ENCODE peak calls at places on chromosome 18, in seven cellular contexts. One of them, this sample, is unnamed.

GRCh38 chr18:28041366-28041765 is 135.6 kb downstream of the CDH2 start:
- DNase-seq in psoas muscle: no peak
- DNase-seq in fibroblast of the aortic adventitia: peak; percentile 66
- DNase-seq in CD8-positive, alpha-beta T cell: no peak
- DNase-seq in spleen: no peak
- DNase-seq in GM12865: no peak
- DNase-seq in fibroblast of pulmonary artery: peak; percentile 86
- DNase-seq in this sample: no peak

GRCh38 chr18:9417081-9417841 is 58.1 kb upstream of the RALBP1 start:
- DNase-seq in fibroblast of pulmonary artery: peak; percentile 67
- DNase-seq in psoas muscle: peak; percentile 65
- DNase-seq in spleen: no peak
- DNase-seq in CD8-positive, alpha-beta T cell: no peak
- DNase-seq in fibroblast of the aortic adventitia: peak; percentile 77
- DNase-seq in GM12865: no peak
- DNase-seq in this sample: no peak

GRCh38 chr18:79385749-79386341 is 9.9 kb upstream of the NFATC1 start:
- DNase-seq in fibroblast of pulmonary artery: no peak
- DNase-seq in psoas muscle: peak; percentile 49
- DNase-seq in GM12865: no peak
- DNase-seq in fibroblast of the aortic adventitia: no peak
- DNase-seq in CD8-positive, alpha-beta T cell: no peak
- DNase-seq in spleen: peak; percentile 63
- DNase-seq in this sample: peak; percentile 36

GRCh38 chr18:55907352-55908045 is 319.5 kb upstream of the TCF4 start:
- DNase-seq in fibroblast of the aortic adventitia: peak; percentile 48
- DNase-seq in GM12865: no peak
- DNase-seq in CD8-positive, alpha-beta T cell: no peak
- DNase-seq in spleen: no peak
- DNase-seq in fibroblast of pulmonary artery: peak; percentile 13
- DNase-seq in psoas muscle: no peak
- DNase-seq in this sample: no peak

GRCh38 chr18:45920367-45920766 is 46.8 kb downstream of the EPG5 start:
- DNase-seq in fibroblast of the aortic adventitia: peak; percentile 84
- DNase-seq in CD8-positive, alpha-beta T cell: no peak
- DNase-seq in psoas muscle: peak; percentile 93
- DNase-seq in GM12865: peak; percentile 9
- DNase-seq in spleen: peak; percentile 83
- DNase-seq in fibroblast of pulmonary artery: peak; percentile 86
- DNase-seq in this sample: peak; percentile 71

GRCh38 chr18:49072524-49072934 is 121.8 kb upstream of the SMAD7 start:
- DNase-seq in GM12865: no peak
- DNase-seq in spleen: no peak
- DNase-seq in CD8-positive, alpha-beta T cell: no peak
- DNase-seq in psoas muscle: no peak
- DNase-seq in fibroblast of the aortic adventitia: peak; percentile 87
- DNase-seq in fibroblast of pulmonary artery: peak; percentile 62
- DNase-seq in this sample: no peak

GRCh38 chr18:26312196-26312595 is 86.0 kb downstream of the TAF4B start:
- DNase-seq in CD8-positive, alpha-beta T cell: no peak
- DNase-seq in fibroblast of the aortic adventitia: no peak
- DNase-seq in psoas muscle: no peak
- DNase-seq in fibroblast of pulmonary artery: no peak
- DNase-seq in GM12865: no peak
- DNase-seq in spleen: no peak
- DNase-seq in this sample: no peak

GRCh38 chr18:13287372-13287771 is 68.8 kb downstream of the LDLRAD4 start:
- DNase-seq in GM12865: no peak
- DNase-seq in fibroblast of the aortic adventitia: no peak
- DNase-seq in spleen: no peak
- DNase-seq in fibroblast of pulmonary artery: no peak
- DNase-seq in psoas muscle: no peak
- DNase-seq in CD8-positive, alpha-beta T cell: no peak
- DNase-seq in this sample: no peak

GRCh38 chr18:54973046-54973445 is 13.8 kb upstream of the CCDC68 start:
- DNase-seq in GM12865: no peak
- DNase-seq in fibroblast of the aortic adventitia: no peak
- DNase-seq in fibroblast of pulmonary artery: no peak
- DNase-seq in psoas muscle: no peak
- DNase-seq in spleen: no peak
- DNase-seq in CD8-positive, alpha-beta T cell: no peak
- DNase-seq in this sample: no peak

GRCh38 chr18:12939161-12939560 is 8.7 kb upstream of the SEH1L start:
- DNase-seq in fibroblast of the aortic adventitia: no peak
- DNase-seq in CD8-positive, alpha-beta T cell: no peak
- DNase-seq in spleen: no peak
- DNase-seq in fibroblast of pulmonary artery: no peak
- DNase-seq in psoas muscle: no peak
- DNase-seq in GM12865: peak; percentile 21
- DNase-seq in this sample: no peak

GRCh38 chr18:4599312-4599711 is 144.2 kb upstream of the DLGAP1 start:
- DNase-seq in spleen: no peak
- DNase-seq in CD8-positive, alpha-beta T cell: no peak
- DNase-seq in psoas muscle: no peak
- DNase-seq in GM12865: peak; percentile 36
- DNase-seq in fibroblast of the aortic adventitia: no peak
- DNase-seq in fibroblast of pulmonary artery: no peak
- DNase-seq in this sample: no peak

GRCh38 chr18:21739604-21740473 is 753 bp upstream of the MIB1 start:
- DNase-seq in fibroblast of pulmonary artery: peak; percentile 28
- DNase-seq in spleen: peak; percentile 83
- DNase-seq in CD8-positive, alpha-beta T cell: no peak
- DNase-seq in GM12865: no peak
- DNase-seq in fibroblast of the aortic adventitia: no peak
- DNase-seq in psoas muscle: no peak
- DNase-seq in this sample: peak; percentile 44

GRCh38 chr18:10032331-10032979 is 118.6 kb downstream of the VAPA start:
- DNase-seq in CD8-positive, alpha-beta T cell: peak; percentile 32
- DNase-seq in spleen: peak; percentile 89
- DNase-seq in GM12865: no peak
- DNase-seq in fibroblast of pulmonary artery: no peak
- DNase-seq in fibroblast of the aortic adventitia: no peak
- DNase-seq in psoas muscle: no peak
- DNase-seq in this sample: no peak

GRCh38 chr18:64799378-64799777 is 650.5 kb upstream of the LINC00305 start:
- DNase-seq in GM12865: no peak
- DNase-seq in fibroblast of the aortic adventitia: no peak
- DNase-seq in psoas muscle: no peak
- DNase-seq in CD8-positive, alpha-beta T cell: no peak
- DNase-seq in spleen: no peak
- DNase-seq in fibroblast of pulmonary artery: no peak
- DNase-seq in this sample: no peak

GRCh38 chr18:62590799-62591640 is 68.2 kb downstream of the ZCCHC2 start:
- DNase-seq in fibroblast of the aortic adventitia: no peak
- DNase-seq in GM12865: no peak
- DNase-seq in CD8-positive, alpha-beta T cell: no peak
- DNase-seq in spleen: no peak
- DNase-seq in psoas muscle: no peak
- DNase-seq in fibroblast of pulmonary artery: no peak
- DNase-seq in this sample: no peak

DNA sequence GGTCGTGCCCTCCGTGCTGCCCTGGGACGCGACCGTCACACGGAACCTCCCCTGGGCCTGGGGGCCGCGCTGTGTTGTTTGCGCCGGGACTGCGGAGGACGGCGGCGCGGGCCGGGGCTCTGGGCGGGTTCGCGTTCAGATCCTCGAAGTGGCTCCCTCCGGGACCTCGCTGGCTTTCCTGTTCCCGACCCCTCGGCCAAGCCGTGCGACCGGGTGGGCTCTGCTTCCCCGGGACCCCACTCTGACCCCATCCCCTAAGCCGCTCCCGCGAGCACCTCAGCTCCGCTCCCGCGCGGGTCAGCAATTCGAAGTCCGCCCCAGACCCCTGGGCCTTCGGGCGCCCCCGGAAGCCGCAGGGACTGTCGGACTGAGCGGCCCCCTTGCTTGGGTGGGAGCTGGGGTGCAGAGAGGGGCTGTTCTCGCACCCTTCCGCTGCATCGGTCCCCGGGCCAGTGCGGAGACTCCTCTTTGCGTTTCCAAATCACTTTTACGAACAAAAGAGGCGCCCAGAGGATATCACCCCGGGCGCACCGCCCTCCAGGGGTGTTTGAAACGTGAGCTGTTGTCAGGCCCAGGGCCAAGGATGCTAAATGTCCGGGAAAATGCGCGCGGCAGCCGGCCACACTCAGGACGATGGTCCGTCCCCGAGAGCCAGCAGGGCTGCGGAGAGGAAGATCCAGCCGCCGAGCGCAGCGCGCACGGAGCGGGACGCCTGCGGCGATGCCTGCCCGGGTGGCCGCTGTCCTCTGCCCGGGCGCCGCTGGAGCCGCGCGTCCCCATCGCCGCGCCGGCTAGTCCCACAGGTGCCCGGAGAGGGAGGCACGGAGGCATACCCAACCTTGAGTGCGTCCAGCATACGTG is 73.5 kb downstream of the ZCCHC2 start:
- DNase-seq in fibroblast of the aortic adventitia: no peak
- DNase-seq in fibroblast of pulmonary artery: peak; percentile 3
- DNase-seq in spleen: no peak
- DNase-seq in GM12865: no peak
- DNase-seq in CD8-positive, alpha-beta T cell: no peak
- DNase-seq in psoas muscle: no peak
- DNase-seq in this sample: no peak
- H3K4me3 ChIP-seq in fibroblast of the aortic adventitia: peak overlapping the region; percentile 39
- H3K4me3 ChIP-seq in fibroblast of pulmonary artery: peak overlapping the region; percentile 27
- H3K4me3 ChIP-seq in spleen: peak overlapping the region; percentile 35
- H3K4me3 ChIP-seq in GM12865: no peak overlapping the region
- H3K4me3 ChIP-seq in CD8-positive, alpha-beta T cell: no peak overlapping the region
- H3K4me3 ChIP-seq in psoas muscle: peak overlapping the region; percentile 59
- H3K4me3 ChIP-seq in this sample: no peak overlapping the region

GRCh38 chr18:63676526-63676925 is 14.8 kb upstream of the SERPINB3 start:
- DNase-seq in fibroblast of pulmonary artery: no peak
- DNase-seq in fibroblast of the aortic adventitia: no peak
- DNase-seq in spleen: no peak
- DNase-seq in psoas muscle: no peak
- DNase-seq in CD8-positive, alpha-beta T cell: no peak
- DNase-seq in GM12865: peak; percentile 48
- DNase-seq in this sample: no peak
- TF ChIP-seq CTCF in fibroblast of pulmonary artery: no peak
- TF ChIP-seq CTCF in fibroblast of the aortic adventitia: peak; percentile 11
- TF ChIP-seq CTCF in spleen: no peak
- TF ChIP-seq CTCF in psoas muscle: no peak
- TF ChIP-seq CTCF in CD8-positive, alpha-beta T cell: no peak
- TF ChIP-seq CTCF in GM12865: peak; percentile 65
- TF ChIP-seq CTCF in this sample: no peak

GRCh38 chr18:69250305-69251151 is 150.2 kb upstream of the DOK6 start:
- DNase-seq in fibroblast of pulmonary artery: peak; percentile 75
- DNase-seq in GM12865: peak; percentile 3
- DNase-seq in fibroblast of the aortic adventitia: peak; percentile 72
- DNase-seq in spleen: no peak
- DNase-seq in psoas muscle: no peak
- DNase-seq in CD8-positive, alpha-beta T cell: no peak
- DNase-seq in this sample: no peak
- H3K4me3 ChIP-seq in fibroblast of pulmonary artery: no peak overlapping the region
- H3K4me3 ChIP-seq in GM12865: no peak overlapping the region
- H3K4me3 ChIP-seq in fibroblast of the aortic adventitia: no peak overlapping the region
- H3K4me3 ChIP-seq in spleen: no peak overlapping the region
- H3K4me3 ChIP-seq in psoas muscle: no peak overlapping the region
- H3K4me3 ChIP-seq in CD8-positive, alpha-beta T cell: no peak overlapping the region
- H3K4me3 ChIP-seq in this sample: no peak overlapping the region

GRCh38 chr18:37483221-37483971 is 82.2 kb downstream of the CELF4 start:
- DNase-seq in fibroblast of pulmonary artery: peak; percentile 60
- DNase-seq in fibroblast of the aortic adventitia: peak; percentile 19
- DNase-seq in psoas muscle: no peak
- DNase-seq in spleen: no peak
- DNase-seq in CD8-positive, alpha-beta T cell: no peak
- DNase-seq in GM12865: peak; percentile 4
- DNase-seq in this sample: peak; percentile 29

GRCh38 chr18:37487400-37487831 is 78.2 kb downstream of the CELF4 start:
- DNase-seq in psoas muscle: no peak
- DNase-seq in fibroblast of the aortic adventitia: peak; percentile 11
- DNase-seq in GM12865: no peak
- DNase-seq in spleen: no peak
- DNase-seq in CD8-positive, alpha-beta T cell: no peak
- DNase-seq in fibroblast of pulmonary artery: peak; percentile 84
- DNase-seq in this sample: no peak

GRCh38 chr18:37483984-37484892 is 81.4 kb downstream of the CELF4 start:
- DNase-seq in fibroblast of the aortic adventitia: no peak
- DNase-seq in fibroblast of pulmonary artery: no peak
- DNase-seq in GM12865: no peak
- DNase-seq in psoas muscle: no peak
- DNase-seq in CD8-positive, alpha-beta T cell: no peak
- DNase-seq in spleen: no peak
- DNase-seq in this sample: no peak

GRCh38 chr18:37486848-37487247 is 78.8 kb downstream of the CELF4 start:
- DNase-seq in spleen: no peak
- DNase-seq in fibroblast of the aortic adventitia: no peak
- DNase-seq in CD8-positive, alpha-beta T cell: no peak
- DNase-seq in GM12865: no peak
- DNase-seq in psoas muscle: no peak
- DNase-seq in fibroblast of pulmonary artery: no peak
- DNase-seq in this sample: no peak

DNA sequence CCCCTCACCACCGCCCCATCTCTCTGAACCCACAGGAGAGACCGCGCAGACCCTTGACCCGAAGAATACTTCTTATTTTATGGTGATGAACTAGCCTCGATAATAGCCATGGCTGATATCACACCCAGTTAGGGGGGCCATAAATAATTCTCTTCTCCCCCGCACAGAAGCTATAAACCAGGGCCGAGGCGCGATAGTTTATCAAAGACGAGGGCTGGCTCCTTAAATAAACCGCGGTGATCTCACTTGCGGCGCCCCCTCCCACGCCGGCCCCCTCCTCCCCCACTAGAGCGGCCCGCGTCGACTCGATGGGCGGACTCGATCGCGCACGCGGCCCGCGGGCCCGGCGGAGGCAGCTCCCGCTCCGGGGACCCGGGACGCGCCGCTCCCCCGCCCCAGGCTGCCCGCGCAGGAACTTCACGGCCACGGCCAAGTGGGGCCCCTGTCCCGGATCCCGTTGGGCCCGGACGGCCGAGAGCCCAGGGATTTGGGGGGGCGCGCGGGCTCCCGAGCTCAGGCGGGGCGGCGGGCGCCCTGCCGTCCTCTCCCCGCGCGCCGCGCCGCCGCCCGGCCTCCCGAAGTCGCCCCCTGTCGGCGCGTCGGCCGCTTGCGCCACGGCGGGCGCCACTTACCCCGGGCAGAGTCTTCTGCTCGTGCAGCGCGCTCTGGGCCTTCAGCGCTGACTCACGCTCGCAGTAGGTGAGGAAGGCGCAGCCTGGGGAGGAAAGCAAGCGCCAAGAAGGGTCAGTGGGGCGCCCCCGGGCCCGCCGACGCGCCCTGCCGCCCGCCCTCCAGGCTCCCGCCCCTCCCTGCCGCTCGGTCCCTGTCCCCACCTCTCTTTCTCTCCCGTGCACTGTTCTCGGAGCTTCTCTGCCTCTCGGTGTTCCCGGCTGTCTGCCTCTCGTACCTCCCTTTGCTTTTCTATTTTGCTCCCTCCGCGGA is 80.4 kb downstream of the CELF4 start:
- DNase-seq in fibroblast of the aortic adventitia: no peak
- DNase-seq in GM12865: peak; percentile 4
- DNase-seq in psoas muscle: no peak
- DNase-seq in fibroblast of pulmonary artery: peak; percentile 74
- DNase-seq in CD8-positive, alpha-beta T cell: no peak
- DNase-seq in spleen: no peak
- DNase-seq in this sample: peak; percentile 34
- TF ChIP-seq CTCF in fibroblast of the aortic adventitia: no peak
- TF ChIP-seq CTCF in GM12865: peak; percentile 18
- TF ChIP-seq CTCF in psoas muscle: peak; percentile 45
- TF ChIP-seq CTCF in fibroblast of pulmonary artery: peak; percentile 5
- TF ChIP-seq CTCF in CD8-positive, alpha-beta T cell: no peak
- TF ChIP-seq CTCF in spleen: no peak
- TF ChIP-seq CTCF in this sample: peak; percentile 21

This sample was measured in mucosa of descending colon.